ENCODE peak calls at places on chromosomes 16 and 17, in seven cellular contexts. Q is HCT116, Y is H1, J is HEK293T, H is HepG2, Z is GM12878, U is K562. T is an unnamed sample.

GRCh38 chr16:68835970-68836369 is 7.4 kb upstream of the TANGO6 start:
- DNase-seq in Y (no peak), H (no peak), U (no peak), Q (no peak), J (no peak), Z (no peak), T (no peak)

GRCh38 chr17:44787271-44787940 is 28.6 kb downstream of the ADAM11 start:
- DNase-seq in U (no peak), Y (no peak), J (no peak), Z (no peak), Q (no peak), H (no peak), T (no peak)

GRCh38 chr16:3158014-3158497 is 23.2 kb downstream of the ZNF213 start:
- DNase-seq in Z (no peak), H (no peak), Y (no peak), Q (no peak), U (no peak), J (no peak), T (no peak)

GRCh38 chr16:69596801-69597200 is 31.0 kb downstream of the NFAT5 start:
- DNase-seq in Y (no peak), H (no peak), Q (no peak), Z (no peak), J (no peak), U (no peak), T (no peak)

GRCh38 chr17:82536220-82537201 is 17.0 kb downstream of the FOXK2 start:
- DNase-seq in Y (no peak), Z (no peak), U (no peak), H (no peak), Q (no peak), J (no peak), T (no peak)

GRCh38 chr17:76240461-76241204 is at the start of gene RNF157:
- DNase-seq in H (peak), Z (no peak), U (peak), Y (peak), Q (no peak), J (peak), T (peak)

GRCh38 chr16:53080345-53081031 is 25.7 kb downstream of the CHD9 start:
- DNase-seq in H (no peak), Y (no peak), Z (no peak), Q (no peak), U (no peak), J (no peak), T (no peak)

GRCh38 chr16:23274968-23275367 is 27.1 kb upstream of the SCNN1B start:
- DNase-seq in J (peak), Q (peak), U (peak), Y (no peak), H (peak), Z (no peak), T (no peak)

GRCh38 chr16:27374794-27375499 is 27.0 kb upstream of the IL21R start:
- DNase-seq in H (peak), Y (peak), J (peak), Q (peak), U (peak), Z (peak), T (peak)

GRCh38 chr17:48160177-48160967 is 52.8 kb downstream of the SNX11 start:
- DNase-seq in Z (no peak), Y (peak), H (no peak), U (no peak), J (no peak), Q (no peak), T (peak)

GRCh38 chr16:57592591-57593003 is 35.8 kb upstream of the ADGRG1 start:
- DNase-seq in J (no peak), U (no peak), Y (no peak), Z (no peak), H (no peak), Q (no peak), T (no peak)

GRCh38 chr16:67672739-67673662 is 6.4 kb downstream of the C16orf86 start:
- DNase-seq in Q (peak), U (peak), J (peak), Z (no peak), Y (peak), H (peak), T (peak)

GRCh38 chr17:10772425-10773380 is 31.2 kb downstream of the TMEM238L start:
- DNase-seq in Y (peak), Q (peak), U (peak), J (peak), Z (no peak), H (peak), T (peak)

GRCh38 chr17:36485805-36486203 is 677 bp upstream of the ZNHIT3 start:
- DNase-seq in Y (no peak), Z (no peak), J (no peak), U (peak), Q (no peak), H (no peak), T (peak)

GRCh38 chr17:45296833-45297124 is 20.0 kb downstream of the MAP3K14 start:
- DNase-seq in Z (no peak), J (no peak), U (no peak), Q (no peak), H (no peak), Y (no peak), T (no peak)

GRCh38 chr16:54135361-54136275 is 151.0 kb downstream of the IRX3 start:
- DNase-seq in Q (no peak), J (no peak), U (no peak), Y (no peak), Z (no peak), H (no peak), T (no peak)

GRCh38 chr17:73782231-73782630 is 138.0 kb upstream of the SDK2 start:
- DNase-seq in H (no peak), Y (no peak), J (no peak), Q (no peak), U (no peak), Z (no peak), T (no peak)

GRCh38 chr16:67164599-67165061 is at the start of gene HSF4:
- DNase-seq in J (no peak), H (peak), Q (no peak), U (peak), Z (no peak), Y (peak), T (no peak)

GRCh38 chr17:77257596-77258458 is 117.1 kb downstream of the SEC14L1 start:
- DNase-seq in Q (no peak), Z (no peak), J (no peak), H (no peak), U (no peak), Y (no peak), T (no peak)

GRCh38 chr16:9545500-9546437 is 454.3 kb downstream of the HAPSTR1 start:
- DNase-seq in H (peak), Z (no peak), U (no peak), Y (no peak), J (no peak), Q (no peak), T (no peak)

GRCh38 chr16:85633888-85634287 is 20.8 kb downstream of the GSE1 start:
- DNase-seq in Q (no peak), Y (no peak), H (no peak), J (no peak), Z (no peak), U (no peak), T (no peak)

GRCh38 chr17:79749156-79749815 is 18.5 kb downstream of the ENPP7 start:
- DNase-seq in U (no peak), Q (no peak), J (no peak), H (no peak), Y (no peak), Z (no peak), T (no peak)

GRCh38 chr16:73028721-73029361 is 19.1 kb downstream of the ZFHX3 start:
- DNase-seq in Q (no peak), Y (no peak), J (no peak), H (no peak), Z (no peak), U (no peak), T (no peak)

GRCh38 chr16:24539850-24540484 is 601 bp downstream of the RBBP6 start:
- DNase-seq in Q (no peak), H (no peak), Y (no peak), Z (no peak), U (peak), J (peak), T (no peak)

GRCh38 chr16:83420206-83420760 is 387.5 kb upstream of the HSBP1 start:
- DNase-seq in Q (no peak), Z (no peak), H (peak), Y (no peak), U (peak), J (peak), T (no peak)

GRCh38 chr17:59508999-59509398 is 56.4 kb upstream of the DHX40 start:
- DNase-seq in H (no peak), U (no peak), Q (no peak), Y (peak), J (no peak), Z (no peak), T (peak)

GRCh38 chr17:8492121-8492520 is 56.4 kb downstream of the NDEL1 start:
- DNase-seq in U (no peak), Q (no peak), Z (no peak), H (no peak), J (no peak), Y (no peak), T (no peak)

GRCh38 chr17:75640556-75641119 is 7.4 kb downstream of the SMIM5 start:
- DNase-seq in H (no peak), Z (no peak), J (no peak), Y (no peak), U (no peak), Q (no peak), T (no peak)

GRCh38 chr16:58198022-58198683 is at the start of gene CSNK2A2:
- DNase-seq in J (peak), Y (peak), Z (no peak), U (peak), H (peak), Q (peak), T (peak)

GRCh38 chr16:11439790-11440656 is 94.8 kb downstream of the RMI2 start:
- DNase-seq in Y (no peak), U (no peak), J (no peak), Z (no peak), Q (no peak), H (peak), T (no peak)

DNA sequence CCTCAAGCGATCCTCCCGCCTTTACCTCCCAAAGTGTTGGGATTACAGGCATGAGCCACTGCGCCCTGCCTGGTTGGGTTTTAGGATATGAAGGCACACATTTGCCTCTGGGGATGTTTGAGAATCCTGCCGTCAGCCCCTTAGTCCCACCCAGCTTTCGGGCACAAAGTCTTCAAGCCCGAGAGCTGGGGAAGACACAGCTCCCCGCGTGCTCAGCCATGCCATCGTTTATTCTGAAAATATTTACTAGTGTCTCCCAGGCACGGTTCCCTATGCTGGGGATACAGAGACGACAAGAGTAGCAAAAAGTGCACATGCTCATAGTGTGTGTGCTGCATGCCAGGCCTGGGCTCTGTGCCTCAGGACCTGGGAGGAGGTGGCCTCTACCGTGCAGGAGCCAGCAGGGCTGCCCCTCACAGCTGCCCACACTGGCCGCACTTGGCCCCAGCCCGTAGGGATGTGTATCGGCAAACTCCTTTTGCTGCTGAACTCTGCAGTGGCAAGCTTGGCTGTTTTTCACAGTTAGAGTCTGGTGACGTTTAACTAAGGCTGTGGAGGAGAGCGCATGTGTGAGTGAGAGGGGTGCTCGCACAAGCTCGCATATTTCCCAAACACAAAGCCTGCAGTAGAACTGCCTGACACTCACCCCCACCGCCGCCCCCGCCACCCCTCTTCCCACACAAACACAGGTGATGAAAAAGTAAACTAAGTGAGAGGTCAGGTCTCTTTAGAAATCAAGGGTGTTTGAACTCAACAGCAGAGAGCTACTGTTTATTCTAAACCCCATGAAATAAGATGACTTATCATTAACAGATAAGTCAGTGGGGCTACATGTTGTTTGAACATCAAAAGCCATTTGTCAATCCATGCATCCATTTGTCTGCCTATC is 266.4 kb downstream of the MRTFB start:
- DNase-seq in Q (no peak), U (no peak), H (peak), Y (no peak), J (no peak), Z (no peak), T (no peak)
- TF ChIP-seq SP1 in Q (no peak), U (no peak), H (no peak), Y (no peak), J (no peak), Z (no peak), T (no peak)

GRCh38 chr16:8080817-8081216 is 509.5 kb downstream of the TMEM114 start:
- DNase-seq in U (no peak), J (no peak), Y (no peak), H (no peak), Q (no peak), Z (no peak), T (no peak)
- TF ChIP-seq SP1 in U (no peak), J (no peak), Y (no peak), H (no peak), Q (no peak), Z (no peak), T (no peak)

GRCh38 chr16:47524007-47524405 is 62.9 kb downstream of the PHKB start:
- DNase-seq in H (no peak), Y (no peak), J (no peak), U (no peak), Z (no peak), Q (no peak), T (no peak)
- TF ChIP-seq SP1 in H (no peak), Y (no peak), J (no peak), U (no peak), Z (no peak), Q (no peak), T (no peak)

GRCh38 chr17:2972749-2973148 is 90.7 kb downstream of the OR1D5 start:
- DNase-seq in Y (no peak), Q (no peak), Z (no peak), U (no peak), J (no peak), H (peak), T (no peak)

GRCh38 chr17:2974347-2974746 is 89.1 kb downstream of the OR1D5 start:
- DNase-seq in J (no peak), H (no peak), Z (no peak), Q (no peak), U (no peak), Y (no peak), T (no peak)

GRCh38 chr17:2977157-2977556 is 86.2 kb downstream of the OR1D5 start:
- DNase-seq in H (no peak), J (no peak), U (no peak), Y (no peak), Z (no peak), Q (no peak), T (no peak)

GRCh38 chr17:2971851-2972250 is 91.6 kb downstream of the OR1D5 start:
- DNase-seq in U (no peak), H (no peak), Q (no peak), Z (no peak), J (no peak), Y (no peak), T (no peak)

DNA sequence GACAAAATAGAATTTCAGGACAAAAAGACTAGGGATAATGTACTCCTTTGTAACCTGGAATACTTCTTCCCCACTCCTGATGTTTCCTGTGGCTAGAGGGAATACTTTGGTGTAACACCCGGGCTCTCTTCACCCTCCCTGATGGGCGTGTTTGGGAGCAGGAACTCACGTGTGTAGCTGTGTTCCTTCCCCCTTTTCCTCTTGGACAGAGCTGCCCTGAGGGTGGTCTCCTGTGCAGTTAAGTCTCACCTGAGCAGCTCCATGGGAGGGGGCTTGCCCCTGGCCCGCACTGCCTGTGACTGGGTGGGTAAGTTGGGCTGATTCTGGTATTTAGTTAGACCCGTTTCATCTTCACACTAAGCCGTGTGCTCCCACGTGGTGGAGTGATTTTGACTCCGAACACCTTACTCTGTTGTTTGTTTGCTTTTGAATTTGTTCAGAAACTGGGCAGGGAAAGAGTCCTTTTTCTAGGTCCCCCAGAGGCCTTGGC is 87.9 kb downstream of the OR1D5 start:
- DNase-seq in Y (no peak), H (peak), Z (no peak), U (peak), J (peak), Q (peak), T (no peak)
- TF ChIP-seq SP1 in Y (no peak), H (no peak), Z (no peak), U (no peak), J (no peak), Q (peak), T (no peak)

DNA sequence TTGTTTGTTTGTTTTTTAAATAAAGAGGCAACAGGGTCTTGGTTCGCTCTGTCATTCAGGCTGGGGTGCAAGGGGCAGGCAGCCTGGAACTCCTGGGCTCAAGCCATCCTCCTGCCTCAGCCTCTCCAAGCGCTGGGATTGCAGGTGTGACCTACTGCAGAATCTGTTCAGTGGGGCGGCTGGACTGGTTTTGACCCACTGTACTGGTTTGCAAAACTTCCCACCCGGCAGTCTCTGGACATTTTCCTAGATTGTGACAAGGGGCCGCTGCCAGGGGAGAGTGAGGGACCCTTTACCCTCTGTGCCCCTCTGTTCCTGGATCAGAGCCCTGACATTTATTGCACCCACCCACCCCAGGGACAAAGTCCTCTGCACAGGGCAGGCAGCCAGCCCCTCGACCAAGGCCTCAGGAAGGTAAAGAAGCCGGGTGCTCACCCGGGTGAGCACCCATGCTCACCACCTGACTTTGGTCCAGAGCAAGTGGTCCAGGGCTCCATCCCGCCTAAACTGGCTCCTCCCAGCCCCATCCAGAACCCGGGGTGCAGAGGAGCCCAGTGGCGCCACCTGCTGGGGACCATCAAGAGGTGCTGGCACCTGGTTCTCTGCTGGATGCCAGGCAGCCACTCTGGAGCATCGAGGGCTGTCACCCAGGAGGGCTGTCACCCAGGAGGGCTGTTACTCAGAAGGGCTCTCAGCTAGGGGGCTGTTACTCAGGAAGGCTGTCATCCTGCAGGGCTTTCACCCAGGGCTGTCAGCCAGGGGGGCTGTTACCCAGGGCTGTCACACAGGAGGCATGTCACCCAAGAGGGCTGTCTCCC is 98.9 kb downstream of the TNFRSF13B start:
- DNase-seq in U (peak), H (no peak), J (peak), Z (no peak), Q (peak), Y (peak), T (peak)
- TF ChIP-seq SP1 in U (no peak), H (no peak), J (no peak), Z (no peak), Q (no peak), Y (no peak), T (no peak)